ENCODE peak calls at places on chromosomes 13 and 19, in six cellular contexts. One of them, this sample, is unnamed.

GRCh38 chr13:57740719-57741118 is 109.2 kb downstream of the PCDH17 start:
- DNase-seq in lower leg skin: no peak
- DNase-seq in osteocyte: no peak
- DNase-seq in mucosa of descending colon: no peak
- DNase-seq in CD4-positive, alpha-beta T cell: no peak
- DNase-seq in B cell: no peak
- DNase-seq in this sample: peak

GRCh38 chr13:50081106-50081898 is 66.1 kb downstream of the KCNRG start:
- DNase-seq in lower leg skin: peak
- DNase-seq in osteocyte: peak
- DNase-seq in mucosa of descending colon: peak
- DNase-seq in CD4-positive, alpha-beta T cell: peak
- DNase-seq in B cell: peak
- DNase-seq in this sample: peak

GRCh38 chr13:112481458-112481857 is 105.3 kb downstream of the SPACA7 start:
- DNase-seq in lower leg skin: no peak
- DNase-seq in osteocyte: no peak
- DNase-seq in mucosa of descending colon: no peak
- DNase-seq in CD4-positive, alpha-beta T cell: no peak
- DNase-seq in B cell: no peak
- DNase-seq in this sample: peak

GRCh38 chr19:36837525-36837901 is 674 bp downstream of the ZNF790 start:
- DNase-seq in lower leg skin: no peak
- DNase-seq in osteocyte: no peak
- DNase-seq in mucosa of descending colon: no peak
- DNase-seq in CD4-positive, alpha-beta T cell: no peak
- DNase-seq in B cell: no peak
- DNase-seq in this sample: no peak

GRCh38 chr13:50125556-50126377 is 110.5 kb downstream of the KCNRG start:
- DNase-seq in lower leg skin: peak
- DNase-seq in osteocyte: peak
- DNase-seq in mucosa of descending colon: peak
- DNase-seq in CD4-positive, alpha-beta T cell: peak
- DNase-seq in B cell: peak
- DNase-seq in this sample: peak

GRCh38 chr13:113814435-113814821 is 49.4 kb downstream of the GAS6 start:
- DNase-seq in lower leg skin: no peak
- DNase-seq in osteocyte: no peak
- DNase-seq in mucosa of descending colon: no peak
- DNase-seq in CD4-positive, alpha-beta T cell: no peak
- DNase-seq in B cell: no peak
- DNase-seq in this sample: peak

GRCh38 chr13:95020298-95020987 is 280.8 kb downstream of the ABCC4 start:
- DNase-seq in lower leg skin: no peak
- DNase-seq in osteocyte: no peak
- DNase-seq in mucosa of descending colon: no peak
- DNase-seq in CD4-positive, alpha-beta T cell: no peak
- DNase-seq in B cell: no peak
- DNase-seq in this sample: peak

GRCh38 chr13:50686547-50686946 is 156.9 kb downstream of the DLEU7 start:
- DNase-seq in lower leg skin: no peak
- DNase-seq in osteocyte: no peak
- DNase-seq in mucosa of descending colon: no peak
- DNase-seq in CD4-positive, alpha-beta T cell: no peak
- DNase-seq in B cell: no peak
- DNase-seq in this sample: no peak

GRCh38 chr19:46860846-46861690 is at the start of gene ARHGAP35:
- DNase-seq in lower leg skin: peak
- DNase-seq in osteocyte: no peak
- DNase-seq in mucosa of descending colon: peak
- DNase-seq in CD4-positive, alpha-beta T cell: no peak
- DNase-seq in B cell: peak
- DNase-seq in this sample: no peak

GRCh38 chr19:44807652-44808462 is 1.0 kb upstream of the BCAM start:
- DNase-seq in lower leg skin: no peak
- DNase-seq in osteocyte: no peak
- DNase-seq in mucosa of descending colon: no peak
- DNase-seq in CD4-positive, alpha-beta T cell: no peak
- DNase-seq in B cell: no peak
- DNase-seq in this sample: peak

GRCh38 chr19:18053571-18054219 is 33.0 kb downstream of the IL12RB1 start:
- DNase-seq in lower leg skin: no peak
- DNase-seq in osteocyte: no peak
- DNase-seq in mucosa of descending colon: no peak
- DNase-seq in CD4-positive, alpha-beta T cell: no peak
- DNase-seq in B cell: no peak
- DNase-seq in this sample: no peak

GRCh38 chr13:27644302-27644701 is 22.6 kb downstream of the POLR1D start:
- DNase-seq in lower leg skin: no peak
- DNase-seq in osteocyte: no peak
- DNase-seq in mucosa of descending colon: no peak
- DNase-seq in CD4-positive, alpha-beta T cell: no peak
- DNase-seq in B cell: no peak
- DNase-seq in this sample: peak

GRCh38 chr19:33434886-33435705 is 61.6 kb downstream of the CEBPG start:
- DNase-seq in lower leg skin: no peak
- DNase-seq in osteocyte: no peak
- DNase-seq in mucosa of descending colon: peak
- DNase-seq in CD4-positive, alpha-beta T cell: no peak
- DNase-seq in B cell: no peak
- DNase-seq in this sample: peak

GRCh38 chr19:33819875-33820781 is 23.5 kb downstream of the KCTD15 start:
- DNase-seq in lower leg skin: peak
- DNase-seq in osteocyte: no peak
- DNase-seq in mucosa of descending colon: peak
- DNase-seq in CD4-positive, alpha-beta T cell: peak
- DNase-seq in B cell: peak
- DNase-seq in this sample: peak

GRCh38 chr19:46915386-46915785 is 54.6 kb downstream of the ARHGAP35 start:
- DNase-seq in lower leg skin: no peak
- DNase-seq in osteocyte: no peak
- DNase-seq in mucosa of descending colon: no peak
- DNase-seq in CD4-positive, alpha-beta T cell: no peak
- DNase-seq in B cell: no peak
- DNase-seq in this sample: no peak

GRCh38 chr19:50519006-50519575 is 5.4 kb upstream of the ASPDH start:
- DNase-seq in lower leg skin: no peak
- DNase-seq in osteocyte: no peak
- DNase-seq in mucosa of descending colon: peak
- DNase-seq in CD4-positive, alpha-beta T cell: no peak
- DNase-seq in B cell: no peak
- DNase-seq in this sample: no peak

GRCh38 chr13:40619479-40619814 is 47.0 kb downstream of the FOXO1 start:
- DNase-seq in lower leg skin: no peak
- DNase-seq in osteocyte: no peak
- DNase-seq in mucosa of descending colon: no peak
- DNase-seq in CD4-positive, alpha-beta T cell: no peak
- DNase-seq in B cell: no peak
- DNase-seq in this sample: peak

GRCh38 chr19:54172413-54172763 is 572 bp downstream of the TMC4 start:
- DNase-seq in lower leg skin: no peak
- DNase-seq in osteocyte: no peak
- DNase-seq in mucosa of descending colon: peak
- DNase-seq in CD4-positive, alpha-beta T cell: no peak
- DNase-seq in B cell: no peak
- DNase-seq in this sample: no peak

GRCh38 chr13:33797622-33798021 is 20.3 kb upstream of the RFC3 start:
- DNase-seq in lower leg skin: no peak
- DNase-seq in osteocyte: no peak
- DNase-seq in mucosa of descending colon: no peak
- DNase-seq in CD4-positive, alpha-beta T cell: no peak
- DNase-seq in B cell: no peak
- DNase-seq in this sample: peak

GRCh38 chr13:40665061-40665753 is 1.2 kb downstream of the FOXO1 start:
- DNase-seq in lower leg skin: peak
- DNase-seq in osteocyte: no peak
- DNase-seq in mucosa of descending colon: peak
- DNase-seq in CD4-positive, alpha-beta T cell: peak
- DNase-seq in B cell: peak
- DNase-seq in this sample: peak

GRCh38 chr13:82772802-82773201 is 1109.5 kb downstream of the SLITRK1 start:
- DNase-seq in lower leg skin: no peak
- DNase-seq in osteocyte: no peak
- DNase-seq in mucosa of descending colon: no peak
- DNase-seq in CD4-positive, alpha-beta T cell: no peak
- DNase-seq in B cell: no peak
- DNase-seq in this sample: peak

GRCh38 chr19:11659612-11660011 is 62.3 kb downstream of the ZNF627 start:
- DNase-seq in lower leg skin: no peak
- DNase-seq in osteocyte: no peak
- DNase-seq in mucosa of descending colon: no peak
- DNase-seq in CD4-positive, alpha-beta T cell: no peak
- DNase-seq in B cell: no peak
- DNase-seq in this sample: peak
- TF ChIP-seq CTCF in lower leg skin: no peak
- TF ChIP-seq CTCF in osteocyte: peak
- TF ChIP-seq CTCF in mucosa of descending colon: no peak
- TF ChIP-seq CTCF in CD4-positive, alpha-beta T cell: no peak
- TF ChIP-seq CTCF in B cell: no peak
- TF ChIP-seq CTCF in this sample: no peak

GRCh38 chr19:10802479-10802878 is 33.5 kb downstream of the TMED1 start:
- DNase-seq in lower leg skin: no peak
- DNase-seq in osteocyte: no peak
- DNase-seq in mucosa of descending colon: no peak
- DNase-seq in CD4-positive, alpha-beta T cell: no peak
- DNase-seq in B cell: no peak
- DNase-seq in this sample: no peak
- TF ChIP-seq CTCF in lower leg skin: no peak
- TF ChIP-seq CTCF in osteocyte: no peak
- TF ChIP-seq CTCF in mucosa of descending colon: no peak
- TF ChIP-seq CTCF in CD4-positive, alpha-beta T cell: no peak
- TF ChIP-seq CTCF in B cell: no peak
- TF ChIP-seq CTCF in this sample: no peak

GRCh38 chr13:23695711-23696512 is 125.7 kb downstream of the TNFRSF19 start:
- DNase-seq in lower leg skin: no peak
- DNase-seq in osteocyte: no peak
- DNase-seq in mucosa of descending colon: peak
- DNase-seq in CD4-positive, alpha-beta T cell: peak
- DNase-seq in B cell: peak
- DNase-seq in this sample: no peak
- TF ChIP-seq CTCF in lower leg skin: no peak
- TF ChIP-seq CTCF in osteocyte: no peak
- TF ChIP-seq CTCF in mucosa of descending colon: no peak
- TF ChIP-seq CTCF in CD4-positive, alpha-beta T cell: no peak
- TF ChIP-seq CTCF in B cell: no peak
- TF ChIP-seq CTCF in this sample: no peak

GRCh38 chr13:20706661-20707060 is 3.2 kb downstream of the IL17D start:
- DNase-seq in lower leg skin: no peak
- DNase-seq in osteocyte: no peak
- DNase-seq in mucosa of descending colon: no peak
- DNase-seq in CD4-positive, alpha-beta T cell: no peak
- DNase-seq in B cell: no peak
- DNase-seq in this sample: no peak
- TF ChIP-seq CTCF in lower leg skin: no peak
- TF ChIP-seq CTCF in osteocyte: no peak
- TF ChIP-seq CTCF in mucosa of descending colon: no peak
- TF ChIP-seq CTCF in CD4-positive, alpha-beta T cell: no peak
- TF ChIP-seq CTCF in B cell: no peak
- TF ChIP-seq CTCF in this sample: no peak

GRCh38 chr19:10155834-10156233 is 36.1 kb upstream of the EIF3G start:
- DNase-seq in lower leg skin: no peak
- DNase-seq in osteocyte: no peak
- DNase-seq in mucosa of descending colon: no peak
- DNase-seq in CD4-positive, alpha-beta T cell: no peak
- DNase-seq in B cell: no peak
- DNase-seq in this sample: no peak
- TF ChIP-seq CTCF in lower leg skin: no peak
- TF ChIP-seq CTCF in osteocyte: no peak
- TF ChIP-seq CTCF in mucosa of descending colon: no peak
- TF ChIP-seq CTCF in CD4-positive, alpha-beta T cell: no peak
- TF ChIP-seq CTCF in B cell: no peak
- TF ChIP-seq CTCF in this sample: no peak

GRCh38 chr19:5138606-5139594 is 170.0 kb downstream of the KDM4B start:
- DNase-seq in lower leg skin: no peak
- DNase-seq in osteocyte: no peak
- DNase-seq in mucosa of descending colon: peak
- DNase-seq in CD4-positive, alpha-beta T cell: peak
- DNase-seq in B cell: peak
- DNase-seq in this sample: peak
- TF ChIP-seq CTCF in lower leg skin: no peak
- TF ChIP-seq CTCF in osteocyte: no peak
- TF ChIP-seq CTCF in mucosa of descending colon: no peak
- TF ChIP-seq CTCF in CD4-positive, alpha-beta T cell: no peak
- TF ChIP-seq CTCF in B cell: peak
- TF ChIP-seq CTCF in this sample: no peak

DNA sequence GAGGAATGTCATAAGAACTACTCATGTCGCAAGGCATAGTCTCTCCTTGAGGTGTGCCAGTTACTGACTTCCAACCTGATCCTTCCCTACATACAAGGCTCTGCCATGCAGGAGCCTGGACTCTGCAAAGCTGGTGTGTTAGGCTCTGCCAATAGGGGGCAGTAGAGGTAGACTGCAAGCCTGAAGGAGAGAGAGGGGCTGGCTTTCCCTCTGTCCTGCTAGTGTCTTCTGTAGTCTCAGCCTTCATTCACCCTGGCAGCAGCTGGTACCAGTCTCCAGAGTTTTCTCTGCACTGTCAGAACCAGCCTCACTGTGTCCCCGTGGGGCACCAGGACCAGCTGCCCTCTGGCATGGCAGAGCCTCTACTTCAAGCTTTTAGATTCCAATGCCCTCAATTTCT is 14.5 kb downstream of the SHISA2 start:
- DNase-seq in lower leg skin: no peak
- DNase-seq in osteocyte: peak
- DNase-seq in mucosa of descending colon: no peak
- DNase-seq in CD4-positive, alpha-beta T cell: no peak
- DNase-seq in B cell: no peak
- DNase-seq in this sample: no peak
- TF ChIP-seq CTCF in lower leg skin: no peak
- TF ChIP-seq CTCF in osteocyte: peak
- TF ChIP-seq CTCF in mucosa of descending colon: no peak
- TF ChIP-seq CTCF in CD4-positive, alpha-beta T cell: no peak
- TF ChIP-seq CTCF in B cell: peak
- TF ChIP-seq CTCF in this sample: peak

DNA sequence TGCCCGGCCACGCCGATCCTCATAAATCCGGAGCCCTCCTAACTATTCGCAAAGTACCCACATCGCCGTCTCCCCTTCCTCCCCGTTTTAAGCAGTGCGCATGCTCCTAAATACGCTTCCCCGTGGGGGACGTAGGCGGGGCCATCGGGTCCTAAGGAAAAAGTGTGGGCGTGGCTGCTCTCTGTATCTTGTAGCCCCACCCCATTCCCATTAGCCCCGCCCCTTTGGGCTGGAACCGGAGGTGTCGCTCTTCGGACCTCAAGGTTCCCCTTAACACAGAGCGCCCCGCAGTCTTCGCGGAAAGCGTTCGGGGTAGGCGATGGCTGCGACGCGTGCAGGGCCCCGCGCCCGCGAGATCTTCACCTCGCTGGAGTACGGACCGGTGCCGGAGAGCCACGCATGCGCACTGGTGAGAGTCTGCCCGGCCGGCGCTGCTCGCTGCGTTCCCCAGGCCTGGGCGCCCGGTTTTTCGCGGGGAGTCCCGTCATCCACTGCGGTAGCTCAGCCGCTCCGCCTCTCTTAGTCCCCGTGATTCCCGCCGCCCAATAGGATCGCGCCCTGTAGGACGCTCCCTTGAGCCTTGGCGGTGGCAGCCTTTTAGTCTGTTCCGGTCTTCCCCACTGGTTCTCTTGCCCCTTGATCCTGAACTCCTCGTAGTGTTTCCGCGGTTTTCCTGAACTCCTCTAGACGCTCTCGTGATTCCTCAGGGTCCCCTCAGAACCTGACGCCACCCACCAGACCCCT is at the start of gene ALDH16A1:
- DNase-seq in lower leg skin: peak
- DNase-seq in osteocyte: peak
- DNase-seq in mucosa of descending colon: peak
- DNase-seq in CD4-positive, alpha-beta T cell: peak
- DNase-seq in B cell: peak
- DNase-seq in this sample: peak
- TF ChIP-seq CTCF in lower leg skin: no peak
- TF ChIP-seq CTCF in osteocyte: no peak
- TF ChIP-seq CTCF in mucosa of descending colon: no peak
- TF ChIP-seq CTCF in CD4-positive, alpha-beta T cell: no peak
- TF ChIP-seq CTCF in B cell: no peak
- TF ChIP-seq CTCF in this sample: no peak